ENCODE peak calls at places on chromosomes 4 and X, in four cellular contexts. S, F, X and G are unnamed samples.

GRCh38 chrX:1452497-1453389 is at the start of gene ASMTL:
- DNase-seq in S (peak), F (no peak), X (peak), G (peak)

GRCh38 chr4:23904639-23905061 is 14.8 kb upstream of the PPARGC1A start:
- DNase-seq in S (no peak), F (no peak), X (no peak), G (no peak)

GRCh38 chr4:112813790-112814189 is 176.8 kb downstream of the LARP7 start:
- DNase-seq in S (no peak), F (no peak), X (no peak), G (peak)

GRCh38 chrX:12901486-12901885 is 4.9 kb upstream of the TLR8 start:
- DNase-seq in S (peak), F (peak), X (peak), G (peak)

GRCh38 chrX:10415704-10416001 is 204.7 kb downstream of the MID1 start:
- DNase-seq in S (no peak), F (no peak), X (no peak), G (peak)

GRCh38 chrX:74804574-74804973 is 120.7 kb downstream of the NEXMIF start:
- DNase-seq in S (no peak), F (no peak), X (no peak), G (no peak)

GRCh38 chr4:51885371-51885770 is 42.4 kb downstream of the DCUN1D4 start:
- DNase-seq in S (no peak), F (peak), X (no peak), G (no peak)

GRCh38 chrX:40171513-40172168 is 73.9 kb upstream of the BCOR start:
- DNase-seq in S (peak), F (no peak), X (peak), G (peak)

GRCh38 chr4:92600638-92601037 is 296.9 kb downstream of the GRID2 start:
- DNase-seq in S (no peak), F (no peak), X (no peak), G (no peak)

GRCh38 chr4:140935259-140935658 is 179.1 kb upstream of the TBC1D9 start:
- DNase-seq in S (no peak), F (no peak), X (no peak), G (peak)

GRCh38 chrX:83658731-83659130 is 150.6 kb downstream of the POU3F4 start:
- DNase-seq in S (no peak), F (no peak), X (no peak), G (no peak)

GRCh38 chrX:50448565-50448964 is 22.1 kb downstream of the DGKK start:
- DNase-seq in S (no peak), F (peak), X (no peak), G (no peak)

GRCh38 chr4:97664741-97665140 is 478.5 kb downstream of the STPG2 start:
- DNase-seq in S (no peak), F (no peak), X (no peak), G (no peak)

GRCh38 chr4:4784379-4784778 is 75.1 kb upstream of the MSX1 start:
- DNase-seq in S (no peak), F (no peak), X (no peak), G (no peak)

GRCh38 chrX:85375333-85375738 is 4.1 kb downstream of the POF1B start:
- DNase-seq in S (no peak), F (no peak), X (no peak), G (no peak)

GRCh38 chrX:24693453-24694202 is at the start of gene POLA1:
- DNase-seq in S (peak), F (peak), X (peak), G (peak)

GRCh38 chr4:95204267-95204835 is 344.4 kb downstream of the UNC5C start:
- DNase-seq in S (no peak), F (no peak), X (no peak), G (no peak)

GRCh38 chrX:17718649-17719165 is 18.6 kb upstream of the SCML1 start:
- DNase-seq in S (no peak), F (no peak), X (no peak), G (no peak)

GRCh38 chrX:46262299-46262698 is 282.9 kb downstream of the ZNF674 start:
- DNase-seq in S (no peak), F (no peak), X (no peak), G (no peak)

GRCh38 chrX:19869195-19869594 is 18.2 kb downstream of the SH3KBP1 start:
- DNase-seq in S (no peak), F (no peak), X (no peak), G (no peak)

GRCh38 chr4:19329077-19329476 is 922.6 kb upstream of the SLIT2 start:
- DNase-seq in S (no peak), F (no peak), X (no peak), G (no peak)

GRCh38 chr4:74267998-74268606 is 40.2 kb upstream of the EPGN start:
- DNase-seq in S (no peak), F (no peak), X (no peak), G (peak)

GRCh38 chr4:244471-244870 is 60.8 kb downstream of the ZNF732 start:
- DNase-seq in S (peak), F (peak), X (no peak), G (peak)

GRCh38 chr4:74085669-74086068 is 13.3 kb downstream of the CXCL2 start:
- DNase-seq in S (no peak), F (peak), X (no peak), G (no peak)

GRCh38 chr4:112585977-112586736 is 50.6 kb downstream of the ZGRF1 start:
- DNase-seq in S (no peak), F (no peak), X (no peak), G (no peak)

GRCh38 chr4:8323947-8324555 is 54.5 kb downstream of the HTRA3 start:
- DNase-seq in S (peak), F (no peak), X (no peak), G (no peak)

GRCh38 chr4:102625232-102625930 is 124.2 kb downstream of the NFKB1 start:
- DNase-seq in S (peak), F (peak), X (peak), G (peak)

GRCh38 chr4:26028793-26029511 is 114.9 kb downstream of the SMIM20 start:
- DNase-seq in S (peak), F (peak), X (peak), G (no peak)

GRCh38 chrX:79081895-79082512 is 62.5 kb upstream of the GPR174 start:
- DNase-seq in S (peak), F (peak), X (no peak), G (peak)

GRCh38 chrX:68732906-68733493 is 85.5 kb downstream of the STARD8 start:
- DNase-seq in S (peak), F (peak), X (peak), G (peak)